ENCODE peak calls at places on chromosomes 1 and 21, in four cellular contexts. E, B, L and D are unnamed samples. For H3K4me1, the result is how much of the 10 kb centered on the place peaks cover.

GRCh38 chr1:63931468-63931867 is 157.7 kb downstream of the ROR1 start:
- DNase-seq in E (no peak), B (no peak), L (no peak), D (no peak)

GRCh38 chr1:182181167-182181572 is 119.7 kb upstream of the ZNF648 start:
- DNase-seq in E (no peak), B (peak), L (no peak), D (no peak)

GRCh38 chr1:66396212-66396890 is 137.6 kb upstream of the SGIP1 start:
- DNase-seq in E (no peak), B (no peak), L (no peak), D (peak)

GRCh38 chr1:23394664-23395063 is 25.0 kb upstream of the ZNF436 start:
- DNase-seq in E (no peak), B (peak), L (no peak), D (no peak)

GRCh38 chr1:192489748-192490147 is 85.8 kb upstream of the RGS1 start:
- DNase-seq in E (peak), B (peak), L (no peak), D (no peak)

GRCh38 chr1:941027-941587 is 17.4 kb downstream of the SAMD11 start:
- DNase-seq in E (no peak), B (no peak), L (no peak), D (no peak)

GRCh38 chr1:200992382-200993101 is 31.0 kb downstream of the KIF21B start:
- DNase-seq in E (no peak), B (no peak), L (no peak), D (no peak)

GRCh38 chr1:39671793-39672550 is at the start of gene NT5C1A:
- DNase-seq in E (peak), B (no peak), L (no peak), D (no peak)

GRCh38 chr21:31917108-31917507 is 44.3 kb downstream of the HUNK start:
- DNase-seq in E (no peak), B (no peak), L (no peak), D (no peak)

GRCh38 chr1:218587890-218588289 is 242.8 kb downstream of the TGFB2 start:
- DNase-seq in E (no peak), B (no peak), L (no peak), D (no peak)

GRCh38 chr1:23402286-23403037 is 22.1 kb downstream of the TCEA3 start:
- DNase-seq in E (no peak), B (no peak), L (no peak), D (no peak)

GRCh38 chr1:170114916-170115315 is 30.8 kb upstream of the NTMT2 start:
- DNase-seq in E (no peak), B (no peak), L (no peak), D (no peak)

GRCh38 chr1:90710579-90711536 is 6.2 kb downstream of the BARHL2 start:
- DNase-seq in E (no peak), B (no peak), L (no peak), D (no peak)

GRCh38 chr1:21568006-21568746 is 59.0 kb downstream of the ALPL start:
- DNase-seq in E (no peak), B (no peak), L (no peak), D (no peak)

GRCh38 chr1:156475568-156476500 is 24.7 kb downstream of the MEF2D start:
- DNase-seq in E (peak), B (peak), L (no peak), D (no peak)

GRCh38 chr1:112544011-112544688 is 35.4 kb downstream of the WNT2B start:
- DNase-seq in E (no peak), B (no peak), L (no peak), D (no peak)

GRCh38 chr1:40650075-40650474 is 15.4 kb downstream of the RIMS3 start:
- DNase-seq in E (no peak), B (no peak), L (no peak), D (no peak)

GRCh38 chr1:151512326-151512725 is 1.1 kb downstream of the CGN start:
- DNase-seq in E (no peak), B (no peak), L (no peak), D (no peak)

GRCh38 chr1:201374376-201374775 is 3.1 kb downstream of the TNNT2 start:
- DNase-seq in E (no peak), B (no peak), L (no peak), D (no peak)

GRCh38 chr1:203140076-203140475 is 12.6 kb downstream of the ADORA1 start:
- DNase-seq in E (no peak), B (no peak), L (no peak), D (no peak)
- H3K4me1 ChIP-seq in E (under half), B (under half), L (under half), D (under half)

DNA sequence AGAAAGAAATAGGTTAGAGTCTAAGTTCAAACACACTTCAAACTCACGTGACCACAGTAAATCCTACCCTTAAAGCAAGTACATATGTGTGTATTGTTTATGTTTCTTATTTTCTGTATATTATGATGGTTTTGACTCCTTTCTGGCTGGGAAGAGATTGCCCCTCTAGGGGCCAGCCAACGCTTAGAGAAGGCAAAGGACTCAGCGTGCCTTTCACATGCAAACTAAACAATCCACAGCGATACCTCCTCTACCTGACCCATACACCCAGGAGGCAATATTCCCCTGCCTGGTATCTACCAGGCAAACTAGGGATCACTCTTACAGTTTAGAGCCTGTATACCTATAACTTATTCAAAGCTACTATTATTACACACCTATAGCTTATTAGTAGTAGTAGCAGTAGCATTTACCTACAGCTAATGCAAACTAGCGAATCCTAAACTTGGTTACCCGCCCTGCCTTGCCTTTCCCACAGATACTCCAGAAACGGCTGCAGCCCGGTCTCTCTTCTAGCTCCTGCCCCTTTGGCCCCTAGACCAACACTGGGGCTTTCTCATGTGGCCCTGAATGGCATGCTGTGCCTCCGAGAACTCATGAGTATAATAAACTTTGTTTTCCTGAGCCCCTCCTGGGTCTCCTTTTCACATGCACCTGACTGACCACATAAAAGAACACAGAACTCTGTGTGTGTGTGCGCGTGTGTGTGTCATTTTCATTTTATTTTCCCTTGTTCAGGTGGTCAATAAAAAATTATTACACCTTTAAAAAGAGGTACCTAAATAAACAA is 14.0 kb downstream of the NRIP1 start:
- DNase-seq in E (no peak), B (no peak), L (no peak), D (no peak)
- H3K4me1 ChIP-seq in E (under half), B (under half), L (under half), D (under half)

GRCh38 chr1:36137776-36138175 is 11.5 kb downstream of the TRAPPC3 start:
- DNase-seq in E (no peak), B (no peak), L (no peak), D (no peak)
- H3K4me1 ChIP-seq in E (under half), B (under half), L (under half), D (under half)

GRCh38 chr1:94225845-94226244 is 11.5 kb downstream of the ARHGAP29 start:
- DNase-seq in E (no peak), B (no peak), L (no peak), D (no peak)

GRCh38 chr1:94227624-94228023 is 9.8 kb downstream of the ARHGAP29 start:
- DNase-seq in E (no peak), B (no peak), L (no peak), D (no peak)

GRCh38 chr1:94234615-94235014 is 2.8 kb downstream of the ARHGAP29 start:
- DNase-seq in E (no peak), B (no peak), L (no peak), D (no peak)

GRCh38 chr1:94230920-94231319 is 6.5 kb downstream of the ARHGAP29 start:
- DNase-seq in E (no peak), B (no peak), L (no peak), D (no peak)

GRCh38 chr1:94228640-94229375 is 8.6 kb downstream of the ARHGAP29 start:
- DNase-seq in E (no peak), B (no peak), L (no peak), D (no peak)
- H3K4me1 ChIP-seq in E (under half), B (under half), L (under half), D (under half)